ENCODE peak calls at places on chromosomes 1 and 21, in ten cellular contexts. P, L, C, T, F, D, R, G, O and W are unnamed samples.

GRCh38 chr1:32775640-32776337 is 41.4 kb downstream of the YARS1 start:
- DNase-seq in F (no peak), D (no peak), L (no peak), P (no peak), C (peak), O (no peak), R (no peak), T (no peak), G (no peak), W (peak)

GRCh38 chr1:10415211-10415930 is 14.9 kb upstream of the CENPS start:
- DNase-seq in P (peak), R (no peak), L (no peak), F (no peak), O (no peak), C (peak), G (peak), T (no peak), D (no peak), W (peak)

GRCh38 chr1:68166348-68166747 is 66.0 kb downstream of the WLS start:
- DNase-seq in T (no peak), O (no peak), G (no peak), L (no peak), C (no peak), D (no peak), R (no peak), F (no peak), P (no peak), W (no peak)

GRCh38 chr21:45467221-45467779 is 62.3 kb downstream of the COL18A1 start:
- DNase-seq in F (no peak), D (no peak), P (peak), T (no peak), G (no peak), L (no peak), O (no peak), C (peak), R (peak), W (no peak)

GRCh38 chr1:165854101-165854845 is 26.9 kb downstream of the UCK2 start:
- DNase-seq in G (peak), O (no peak), C (peak), L (no peak), P (peak), F (no peak), R (peak), D (no peak), T (no peak), W (peak)

GRCh38 chr1:175826705-175827104 is 83.3 kb upstream of the TNR start:
- DNase-seq in O (no peak), C (no peak), T (no peak), D (no peak), L (no peak), F (no peak), P (no peak), G (no peak), R (no peak), W (no peak)

GRCh38 chr1:230909974-230910754 is 41.8 kb upstream of the C1orf198 start:
- DNase-seq in F (no peak), O (peak), R (no peak), T (no peak), C (no peak), G (no peak), L (no peak), P (peak), D (no peak), W (no peak)

GRCh38 chr21:42839271-42840231 is 39.8 kb downstream of the WDR4 start:
- DNase-seq in L (no peak), T (no peak), G (no peak), O (no peak), D (no peak), F (peak), P (no peak), R (no peak), C (no peak), W (no peak)

GRCh38 chr1:234755449-234755863 is 145.5 kb upstream of the IRF2BP2 start:
- DNase-seq in T (no peak), O (peak), R (peak), G (peak), D (no peak), C (peak), P (peak), L (no peak), F (no peak), W (peak)

GRCh38 chr1:77536813-77537212 is 145.6 kb downstream of the ZZZ3 start:
- DNase-seq in P (peak), C (peak), L (no peak), F (no peak), G (peak), R (peak), O (no peak), D (no peak), T (no peak), W (peak)

GRCh38 chr1:164272156-164272555 is 286.8 kb upstream of the PBX1 start:
- DNase-seq in R (no peak), T (no peak), F (no peak), C (no peak), O (no peak), G (no peak), L (no peak), P (no peak), D (no peak), W (no peak)

GRCh38 chr1:113975211-113975895 is 3.9 kb upstream of the OLFML3 start:
- DNase-seq in F (no peak), P (no peak), R (no peak), C (peak), G (no peak), O (no peak), L (no peak), D (no peak), T (no peak), W (peak)

GRCh38 chr1:211490038-211490678 is 1.8 kb downstream of the RD3 start:
- DNase-seq in F (no peak), P (no peak), G (no peak), T (no peak), R (no peak), C (no peak), D (no peak), L (no peak), O (no peak), W (no peak)

GRCh38 chr1:156876281-156876680 is 15.6 kb downstream of the NTRK1 start:
- DNase-seq in G (no peak), D (peak), R (no peak), F (no peak), C (no peak), O (no peak), L (no peak), P (peak), T (no peak), W (no peak)

GRCh38 chr1:235342039-235342438 is 13.7 kb downstream of the GGPS1 start:
- DNase-seq in R (no peak), D (no peak), G (no peak), T (no peak), L (no peak), C (no peak), O (no peak), F (no peak), P (no peak), W (no peak)

GRCh38 chr1:117826119-117826518 is 103.3 kb downstream of the GDAP2 start:
- DNase-seq in C (no peak), L (no peak), R (no peak), D (no peak), T (no peak), F (no peak), P (no peak), O (no peak), G (no peak), W (no peak)

GRCh38 chr21:40386301-40386911 is 460.6 kb downstream of the DSCAM start:
- DNase-seq in R (peak), D (peak), P (peak), G (no peak), F (no peak), T (peak), C (peak), L (peak), O (peak), W (no peak)

GRCh38 chr1:154772611-154773515 is 97.2 kb downstream of the KCNN3 start:
- DNase-seq in R (no peak), F (no peak), C (no peak), G (no peak), P (no peak), L (no peak), O (no peak), D (no peak), T (no peak), W (no peak)

GRCh38 chr21:43361493-43362296 is 65.2 kb downstream of the SIK1 start:
- DNase-seq in R (no peak), T (no peak), F (peak), L (no peak), O (no peak), P (peak), C (peak), D (no peak), G (peak), W (peak)

GRCh38 chr1:27960762-27961645 is 1.2 kb downstream of the XKR8 start:
- DNase-seq in D (no peak), R (peak), G (no peak), F (no peak), L (no peak), P (no peak), T (no peak), O (no peak), C (no peak), W (no peak)

GRCh38 chr1:49765034-49765433 is 258.7 kb downstream of the AGBL4 start:
- DNase-seq in D (no peak), O (no peak), F (no peak), G (no peak), R (no peak), L (no peak), C (no peak), T (no peak), P (peak), W (no peak)

GRCh38 chr1:70667771-70668170 is 256.7 kb downstream of the CTH start:
- DNase-seq in R (no peak), G (no peak), F (no peak), D (no peak), T (no peak), L (no peak), O (no peak), P (no peak), C (no peak), W (no peak)

GRCh38 chr1:93827128-93827527 is 51.9 kb downstream of the DNTTIP2 start:
- DNase-seq in P (no peak), R (no peak), C (no peak), L (no peak), F (no peak), G (no peak), D (no peak), T (no peak), O (no peak), W (no peak)

GRCh38 chr1:221723018-221723917 is 18.6 kb downstream of the DUSP10 start:
- DNase-seq in O (no peak), R (no peak), T (no peak), D (no peak), F (no peak), C (peak), L (no peak), G (no peak), P (no peak), W (peak)

GRCh38 chr1:225508538-225509375 is 80.9 kb upstream of the LBR start:
- DNase-seq in G (peak), P (peak), C (peak), D (no peak), F (no peak), L (peak), R (peak), T (no peak), O (peak), W (peak)